ENCODE peak calls at places on chromosome 16, in ten cellular contexts. I is heart right ventricle, M is glomerular endothelial cell, O is T-helper 9 cell, S is GM23248, P is neuronal stem cell, T is HT-29, V is NCI-H524, E is caudate nucleus, W is aorta. H is an unnamed sample.

GRCh38 chr16:75341934-75342811 is 90.7 kb upstream of the BCAR1 start:
- DNase-seq in I (no peak), M (peak), O (no peak), S (peak), P (no peak), T (peak), V (no peak), E (no peak), W (no peak), H (no peak)

GRCh38 chr16:89137666-89138512 is 33.7 kb upstream of the CDH15 start:
- DNase-seq in I (peak), M (no peak), O (no peak), S (no peak), P (no peak), T (no peak), V (no peak), E (no peak), W (peak), H (no peak)

GRCh38 chr16:86477642-86478041 is 32.7 kb upstream of the FOXF1 start:
- DNase-seq in I (no peak), M (no peak), O (no peak), S (peak), P (no peak), T (no peak), V (no peak), E (no peak), W (no peak), H (no peak)

GRCh38 chr16:15608398-15609285 is 34.3 kb downstream of the MARF1 start:
- DNase-seq in I (no peak), M (no peak), O (no peak), S (no peak), P (no peak), T (no peak), V (no peak), E (no peak), W (no peak), H (peak)

GRCh38 chr16:64428463-64428862 is 693.4 kb downstream of the CDH11 start:
- DNase-seq in I (no peak), M (no peak), O (no peak), S (peak), P (no peak), T (no peak), V (peak), E (no peak), W (no peak), H (no peak)

GRCh38 chr16:84502581-84502980 is 1.9 kb downstream of the MEAK7 start:
- DNase-seq in I (no peak), M (no peak), O (no peak), S (peak), P (no peak), T (no peak), V (no peak), E (no peak), W (no peak), H (no peak)

GRCh38 chr16:48001306-48001885 is 154.4 kb downstream of the ABCC12 start:
- DNase-seq in I (no peak), M (no peak), O (no peak), S (no peak), P (no peak), T (no peak), V (peak), E (no peak), W (no peak), H (no peak)

GRCh38 chr16:88965826-88966480 is 11.1 kb downstream of the CBFA2T3 start:
- DNase-seq in I (peak), M (no peak), O (no peak), S (no peak), P (no peak), T (no peak), V (no peak), E (no peak), W (no peak), H (no peak)

GRCh38 chr16:28875134-28876015 is 2.9 kb upstream of the ATP2A1 start:
- DNase-seq in I (no peak), M (no peak), O (no peak), S (no peak), P (no peak), T (no peak), V (no peak), E (no peak), W (no peak), H (no peak)

GRCh38 chr16:8848231-8848938 is 20.4 kb downstream of the CARHSP1 start:
- DNase-seq in I (no peak), M (no peak), O (no peak), S (no peak), P (no peak), T (no peak), V (no peak), E (no peak), W (no peak), H (no peak)

GRCh38 chr16:24701521-24701951 is 27.9 kb upstream of the TNRC6A start:
- DNase-seq in I (no peak), M (no peak), O (no peak), S (peak), P (no peak), T (no peak), V (no peak), E (no peak), W (no peak), H (no peak)

GRCh38 chr16:23387666-23388065 is 65.3 kb downstream of the COG7 start:
- DNase-seq in I (no peak), M (no peak), O (no peak), S (no peak), P (no peak), T (no peak), V (no peak), E (no peak), W (no peak), H (no peak)

GRCh38 chr16:79658301-79659001 is 57.9 kb upstream of the MAF start:
- DNase-seq in I (no peak), M (no peak), O (no peak), S (peak), P (no peak), T (peak), V (no peak), E (no peak), W (no peak), H (peak)

GRCh38 chr16:31785126-31785525 is 88.5 kb upstream of the ZNF267 start:
- DNase-seq in I (no peak), M (no peak), O (no peak), S (no peak), P (no peak), T (no peak), V (no peak), E (no peak), W (no peak), H (no peak)

GRCh38 chr16:30785126-30786106 is 1.6 kb downstream of the ZNF629 start:
- DNase-seq in I (no peak), M (no peak), O (no peak), S (peak), P (no peak), T (no peak), V (no peak), E (no peak), W (no peak), H (no peak)